ENCODE peak calls at places on chromosomes 1 and 21, in seven cellular contexts. S is body of pancreas, N is IMR-90, R is K562, J is suprapubic skin, W is uterus, T is heart left ventricle. M is an unnamed sample.

GRCh38 chr1:36411674-36412648 is 14.3 kb upstream of the LSM10 start:
- DNase-seq in S (peak), N (peak), R (peak), J (no peak), W (no peak), T (no peak), M (no peak)

GRCh38 chr1:27003745-27004470 is 8.7 kb downstream of the TENT5B start:
- DNase-seq in S (no peak), N (no peak), R (no peak), J (no peak), W (no peak), T (no peak), M (no peak)

GRCh38 chr1:44624268-44624901 is 49.9 kb downstream of the TMEM53 start:
- DNase-seq in S (no peak), N (no peak), R (no peak), J (no peak), W (no peak), T (no peak), M (no peak)

GRCh38 chr1:209607102-209607794 is 23.7 kb downstream of the CAMK1G start:
- DNase-seq in S (no peak), N (peak), R (no peak), J (no peak), W (no peak), T (no peak), M (no peak)

GRCh38 chr1:157369808-157370521 is 182.3 kb downstream of the FCRL5 start:
- DNase-seq in S (peak), N (peak), R (peak), J (no peak), W (peak), T (no peak), M (peak)

GRCh38 chr1:45971922-45972321 is 160.5 kb downstream of the PIK3R3 start:
- DNase-seq in S (no peak), N (no peak), R (no peak), J (no peak), W (no peak), T (no peak), M (no peak)

GRCh38 chr1:100361249-100362089 is 9.2 kb downstream of the CDC14A start:
- DNase-seq in S (no peak), N (no peak), R (no peak), J (no peak), W (no peak), T (no peak), M (no peak)

GRCh38 chr1:3910049-3910731 is 10.1 kb upstream of the C1orf174 start:
- DNase-seq in S (no peak), N (no peak), R (no peak), J (peak), W (no peak), T (no peak), M (no peak)

GRCh38 chr1:19661721-19662228 is 2.9 kb upstream of the HTR6 start:
- DNase-seq in S (peak), N (peak), R (no peak), J (no peak), W (no peak), T (no peak), M (no peak)

GRCh38 chr1:245260116-245260882 is 105.5 kb downstream of the KIF26B start:
- DNase-seq in S (peak), N (no peak), R (no peak), J (no peak), W (no peak), T (no peak), M (peak)

GRCh38 chr1:55143686-55144085 is 71.5 kb downstream of the USP24 start:
- DNase-seq in S (peak), N (no peak), R (peak), J (no peak), W (no peak), T (no peak), M (no peak)

GRCh38 chr1:55141295-55141893 is 73.8 kb downstream of the USP24 start:
- DNase-seq in S (no peak), N (no peak), R (no peak), J (no peak), W (no peak), T (no peak), M (no peak)

GRCh38 chr1:55140546-55140983 is 74.6 kb downstream of the USP24 start:
- DNase-seq in S (peak), N (peak), R (peak), J (no peak), W (peak), T (peak), M (peak)

GRCh38 chr1:55138740-55139283 is 76.4 kb downstream of the USP24 start:
- DNase-seq in S (no peak), N (no peak), R (no peak), J (no peak), W (no peak), T (no peak), M (no peak)

GRCh38 chr1:55140137-55140536 is 75.0 kb downstream of the USP24 start:
- DNase-seq in S (no peak), N (no peak), R (no peak), J (no peak), W (no peak), T (no peak), M (no peak)
- H3K27ac ChIP-seq in S (no peak), N (no peak), R (no peak), J (no peak), W (no peak), T (no peak), M (no peak)

GRCh38 chr1:199460933-199461332 is 566.6 kb upstream of the NR5A2 start:
- DNase-seq in S (peak), N (peak), R (no peak), J (no peak), W (no peak), T (no peak), M (no peak)
- TF ChIP-seq CTCF in S (no peak), N (peak), R (no peak), J (no peak), W (no peak), T (no peak), M (no peak)

GRCh38 chr1:205775015-205775716 is at the start of gene RAB29:
- DNase-seq in S (peak), N (peak), R (peak), J (peak), W (peak), T (peak), M (peak)
- TF ChIP-seq POLR2A in S (peak), N (no peak), R (peak), J (no peak), W (peak), T (peak), M (no peak)

DNA sequence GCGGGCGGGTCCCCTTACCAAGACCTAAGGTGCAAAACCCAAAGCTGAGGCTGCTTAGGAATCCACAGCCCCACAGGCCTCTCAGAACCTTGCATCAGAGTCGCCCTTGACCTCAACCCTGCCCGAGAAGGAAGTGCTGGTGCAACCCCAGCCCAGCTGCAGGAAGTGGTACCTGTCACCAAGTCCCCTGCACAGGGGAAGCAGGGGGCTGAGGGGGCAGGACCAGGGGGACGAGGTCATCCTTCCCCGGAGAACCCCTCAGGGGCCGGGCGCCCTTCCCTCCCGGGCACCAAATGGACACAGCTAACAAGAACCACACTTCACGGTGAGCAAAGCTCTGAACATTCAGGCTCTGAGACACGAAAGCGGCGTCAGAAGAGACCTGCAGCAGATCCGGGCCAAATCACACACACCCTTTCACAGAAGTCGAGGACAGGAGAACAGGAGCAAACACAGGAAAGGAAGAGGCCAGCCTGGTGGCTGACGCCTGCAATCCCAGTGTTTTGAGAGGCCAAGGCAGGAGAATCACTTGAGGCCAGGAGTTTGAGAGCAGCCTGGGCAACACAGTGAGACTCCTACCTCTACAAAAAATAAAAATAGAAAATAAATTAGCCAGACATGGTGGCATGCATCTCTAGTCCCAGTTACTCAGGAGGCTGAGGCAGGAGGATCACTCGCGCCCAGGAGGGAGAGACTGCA is 6.4 kb downstream of the ITGB2 start:
- DNase-seq in S (peak), N (no peak), R (no peak), J (no peak), W (no peak), T (peak), M (peak)
- H3K27ac ChIP-seq in S (no peak), N (no peak), R (no peak), J (no peak), W (no peak), T (no peak), M (peak)

GRCh38 chr1:177780096-177780700 is 189.7 kb downstream of the SEC16B start:
- DNase-seq in S (peak), N (peak), R (no peak), J (no peak), W (no peak), T (no peak), M (no peak)
- TF ChIP-seq CTCF in S (no peak), N (peak), R (no peak), J (peak), W (no peak), T (peak), M (no peak)

GRCh38 chr1:34983700-34984355 is 1.3 kb downstream of the TMEM35B start:
- DNase-seq in S (peak), N (peak), R (no peak), J (no peak), W (no peak), T (no peak), M (no peak)
- TF ChIP-seq POLR2A in S (peak), N (no peak), R (no peak), J (no peak), W (no peak), T (no peak), M (no peak)

GRCh38 chr1:31231802-31232201 is 7.9 kb downstream of the NKAIN1 start:
- DNase-seq in S (no peak), N (no peak), R (no peak), J (no peak), W (no peak), T (no peak), M (no peak)

GRCh38 chr1:31234870-31235269 is 4.8 kb downstream of the NKAIN1 start:
- DNase-seq in S (no peak), N (no peak), R (no peak), J (no peak), W (no peak), T (no peak), M (no peak)

GRCh38 chr1:31232689-31233088 is 7.0 kb downstream of the NKAIN1 start:
- DNase-seq in S (no peak), N (no peak), R (no peak), J (no peak), W (no peak), T (no peak), M (no peak)

GRCh38 chr1:31230378-31230777 is 9.3 kb downstream of the NKAIN1 start:
- DNase-seq in S (no peak), N (no peak), R (no peak), J (no peak), W (no peak), T (no peak), M (no peak)

GRCh38 chr1:31234309-31234708 is 5.4 kb downstream of the NKAIN1 start:
- DNase-seq in S (no peak), N (no peak), R (no peak), J (no peak), W (no peak), T (no peak), M (no peak)
- H3K27ac ChIP-seq in S (no peak), N (no peak), R (no peak), J (no peak), W (no peak), T (no peak), M (no peak)

GRCh38 chr1:206661161-206661820 is 23.4 kb upstream of the MAPKAPK2 start:
- DNase-seq in S (no peak), N (no peak), R (no peak), J (no peak), W (no peak), T (no peak), M (no peak)

GRCh38 chr1:206660136-206660535 is 24.6 kb upstream of the MAPKAPK2 start:
- DNase-seq in S (no peak), N (no peak), R (peak), J (no peak), W (no peak), T (no peak), M (no peak)

GRCh38 chr1:206656936-206657335 is 21.6 kb downstream of the DYRK3 start:
- DNase-seq in S (no peak), N (no peak), R (no peak), J (no peak), W (no peak), T (no peak), M (no peak)

GRCh38 chr1:206658981-206659273 is 23.6 kb downstream of the DYRK3 start:
- DNase-seq in S (no peak), N (no peak), R (no peak), J (no peak), W (no peak), T (peak), M (no peak)

DNA sequence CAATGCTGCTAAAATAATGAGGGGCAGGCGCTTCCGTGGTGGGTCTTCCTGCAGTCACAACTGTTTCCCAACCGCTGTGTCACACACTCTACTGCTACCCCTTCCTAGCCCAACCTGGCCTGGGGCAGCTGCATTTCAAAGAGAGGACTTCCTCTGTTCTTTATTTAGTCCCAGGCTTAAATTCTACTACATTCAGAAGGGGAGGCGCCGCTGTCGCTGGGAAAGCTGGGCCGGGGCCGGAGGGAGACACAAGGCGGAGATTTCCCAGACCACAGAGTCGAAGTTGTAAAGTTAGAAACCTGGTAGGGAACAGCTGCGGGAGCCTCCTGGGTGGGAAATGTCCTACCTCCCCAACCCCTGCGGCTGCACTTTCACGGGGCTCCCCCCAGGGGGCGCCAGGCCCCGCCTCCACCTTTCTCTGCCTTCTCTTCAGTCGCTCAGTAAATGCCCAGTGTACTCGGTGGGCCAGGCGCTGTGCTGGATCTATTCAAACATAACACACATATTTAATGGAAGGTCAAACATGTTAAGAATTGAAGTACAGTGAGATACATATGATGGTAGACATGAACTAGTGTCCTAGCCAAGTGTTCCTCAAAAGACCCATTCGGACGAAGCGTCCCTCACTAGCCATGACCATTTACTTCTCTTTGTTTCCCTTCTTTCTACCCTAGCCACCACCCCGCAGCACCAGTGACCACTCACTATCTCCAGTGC is 23.1 kb downstream of the DYRK3 start:
- DNase-seq in S (no peak), N (no peak), R (peak), J (no peak), W (no peak), T (peak), M (peak)
- TF ChIP-seq CTCF in S (no peak), N (peak), R (peak), J (peak), W (peak), T (peak), M (no peak)

GRCh38 chr1:180401999-180402398 is 100.4 kb downstream of the ACBD6 start:
- DNase-seq in S (no peak), N (no peak), R (no peak), J (no peak), W (no peak), T (no peak), M (no peak)

DNA sequence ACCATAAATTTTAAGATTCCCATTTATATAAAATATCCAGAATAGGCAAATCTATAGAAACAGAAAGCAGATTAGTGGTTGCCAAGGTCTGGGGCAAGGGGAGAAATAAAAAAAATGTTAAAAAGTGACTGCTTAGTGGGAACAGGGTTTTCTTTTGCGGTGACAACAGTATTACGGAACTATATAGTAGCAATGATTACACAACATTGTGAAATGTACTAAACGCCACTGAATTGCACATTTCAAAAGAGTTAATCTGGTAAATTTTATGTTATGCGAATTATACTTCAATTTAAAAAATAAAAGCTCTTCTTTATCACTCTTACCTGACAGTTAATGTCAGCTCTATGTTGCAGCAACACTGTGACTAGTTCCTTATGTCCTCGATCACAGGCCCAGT is 105.2 kb downstream of the ACBD6 start:
- DNase-seq in S (no peak), N (no peak), R (no peak), J (no peak), W (no peak), T (no peak), M (no peak)
- TF ChIP-seq POLR2A in S (no peak), N (no peak), R (no peak), J (no peak), W (no peak), T (no peak), M (no peak)